ENCODE peak calls at places on chromosomes 12 and 14, in four cellular contexts. K, A, X and D are unnamed samples.
A peak's percentile ranks its signal among the peaks of the same experiment; 100 is the strongest.

GRCh38 chr12:122235741-122236140 is 9.9 kb upstream of the DIABLO start:
- DNase-seq in K (no peak), A (no peak), X (no peak), D (no peak)

GRCh38 chr12:14572401-14572800 is 4.7 kb upstream of the PLBD1 start:
- DNase-seq in K (no peak), X (no peak), A (no peak), D (no peak)

GRCh38 chr14:22417914-22418313 is 171.1 kb downstream of the DAD1 start:
- DNase-seq in A (no peak), K (no peak), X (no peak), D (no peak)

GRCh38 chr12:1377681-1378080 is 216.7 kb downstream of the FBXL14 start:
- DNase-seq in A (no peak), K (no peak), X (no peak), D (no peak)

GRCh38 chr12:45726594-45727300 is 2.8 kb upstream of the ARID2 start:
- DNase-seq in A (peak; percentile 60), X (no peak), K (peak; percentile 51), D (peak; percentile 69)

GRCh38 chr14:74085828-74086227 is 1.1 kb downstream of the LIN52 start:
- DNase-seq in K (no peak), A (no peak), X (no peak), D (no peak)

GRCh38 chr14:55309761-55310365 is 38.6 kb downstream of the FBXO34 start:
- DNase-seq in K (no peak), X (no peak), A (no peak), D (no peak)

GRCh38 chr12:802242-802995 is 50.0 kb downstream of the WNK1 start:
- DNase-seq in K (no peak), X (no peak), A (no peak), D (no peak)

GRCh38 chr14:54568821-54569591 is 2.1 kb downstream of the SAMD4A start:
- DNase-seq in A (peak; percentile 42), K (peak; percentile 27), X (no peak), D (peak; percentile 47)

GRCh38 chr12:115118177-115118724 is 434.3 kb upstream of the TBX3 start:
- DNase-seq in A (no peak), X (no peak), K (no peak), D (no peak)

GRCh38 chr14:100271247-100271939 is 32.4 kb downstream of the YY1 start:
- DNase-seq in X (no peak), K (no peak), A (no peak), D (no peak)

GRCh38 chr12:112939761-112940357 is 1.6 kb downstream of the OAS3 start:
- DNase-seq in K (no peak), X (no peak), A (no peak), D (no peak)

GRCh38 chr14:105045710-105046326 is 19.4 kb downstream of the GPR132 start:
- DNase-seq in K (peak; percentile 87), X (peak; percentile 86), A (peak; percentile 95), D (peak; percentile 97)

GRCh38 chr12:49507139-49507538 is 31.7 kb upstream of the KCNH3 start:
- DNase-seq in K (no peak), X (no peak), A (peak; percentile 61), D (peak; percentile 62)

GRCh38 chr14:78902010-78902623 is 731.9 kb downstream of the NRXN3 start:
- DNase-seq in K (no peak), A (peak; percentile 19), X (peak; percentile 68), D (peak; percentile 29)

GRCh38 chr14:35740215-35740614 is 68.9 kb downstream of the RALGAPA1 start:
- DNase-seq in X (no peak), K (no peak), A (peak; percentile 9), D (no peak)

GRCh38 chr12:75853621-75854020 is 178.0 kb downstream of the PHLDA1 start:
- DNase-seq in A (no peak), K (no peak), X (no peak), D (no peak)

GRCh38 chr12:75208851-75209781 is 523 bp downstream of the KCNC2 start:
- DNase-seq in A (peak; percentile 58), X (no peak), K (no peak), D (peak; percentile 54)

GRCh38 chr14:104084251-104085002 is 1.1 kb upstream of the ASPG start:
- DNase-seq in A (no peak), X (no peak), K (no peak), D (no peak)

GRCh38 chr12:96448287-96448686 is 41.1 kb upstream of the CFAP54 start:
- DNase-seq in K (no peak), A (peak; percentile 12), X (no peak), D (peak; percentile 11)

GRCh38 chr14:72664651-72665050 is 229.2 kb downstream of the DPF3 start:
- DNase-seq in X (no peak), K (no peak), A (no peak), D (no peak)

GRCh38 chr14:81516941-81517797 is 16.5 kb downstream of the SEL1L start:
- DNase-seq in A (peak; percentile 57), X (no peak), K (no peak), D (peak; percentile 72)

GRCh38 chr14:100165376-100165775 is 5.9 kb upstream of the DEGS2 start:
- DNase-seq in X (peak; percentile 10), K (no peak), A (no peak), D (peak; percentile 52)

GRCh38 chr14:105317546-105317945 is 3.0 kb downstream of the PACS2 start:
- DNase-seq in A (peak; percentile 86), X (no peak), K (peak; percentile 41), D (peak; percentile 85)

GRCh38 chr12:129363041-129363440 is 509.8 kb downstream of the GLT1D1 start:
- DNase-seq in X (no peak), K (no peak), A (no peak), D (no peak)